ENCODE peak calls at places on chromosome 9, in five cellular contexts. F is nephron progenitor cell, O is WERI-Rb-1, P is psoas muscle, Q is heart left ventricle. A is an unnamed sample.

GRCh38 chr9:123343428-123344272 is 12.3 kb upstream of the CRB2 start:
- DNase-seq in F (no peak), O (no peak), P (no peak), Q (no peak), A (no peak)

GRCh38 chr9:12722131-12722530 is 28.9 kb downstream of the TYRP1 start:
- DNase-seq in F (no peak), O (no peak), P (no peak), Q (no peak), A (no peak)

GRCh38 chr9:18256574-18256973 is 217.4 kb upstream of the ADAMTSL1 start:
- DNase-seq in F (peak; percentile 21), O (no peak), P (no peak), Q (no peak), A (peak; percentile 18)

GRCh38 chr9:81074261-81074660 is 615.1 kb downstream of the TLE1 start:
- DNase-seq in F (no peak), O (no peak), P (no peak), Q (no peak), A (no peak)

GRCh38 chr9:90801507-90802289 is at the start of gene SYK:
- DNase-seq in F (peak; percentile 57), O (peak; percentile 35), P (peak; percentile 77), Q (peak; percentile 66), A (no peak)

GRCh38 chr9:133121200-133122166 is at the start of gene RALGDS:
- DNase-seq in F (peak; percentile 95), O (peak; percentile 92), P (peak; percentile 94), Q (peak; percentile 90), A (peak; percentile 77)

GRCh38 chr9:133425049-133425632 is 3.0 kb downstream of the ADAMTS13 start:
- DNase-seq in F (no peak), O (no peak), P (no peak), Q (no peak), A (no peak)

GRCh38 chr9:81351166-81351565 is 338.2 kb downstream of the TLE1 start:
- DNase-seq in F (no peak), O (no peak), P (no peak), Q (no peak), A (no peak)

GRCh38 chr9:28073278-28073677 is 500.0 kb upstream of the C9orf72 start:
- DNase-seq in F (peak; percentile 40), O (peak; percentile 48), P (no peak), Q (no peak), A (no peak)

GRCh38 chr9:91179237-91180138 is 182.2 kb downstream of the AUH start:
- DNase-seq in F (no peak), O (no peak), P (no peak), Q (no peak), A (no peak)

GRCh38 chr9:114888599-114888998 is 41.8 kb downstream of the TNFSF8 start:
- DNase-seq in F (peak; percentile 11), O (no peak), P (no peak), Q (no peak), A (no peak)

GRCh38 chr9:93164085-93164484 is 19.9 kb upstream of the WNK2 start:
- DNase-seq in F (no peak), O (no peak), P (no peak), Q (no peak), A (no peak)

GRCh38 chr9:35689601-35690446 is at the start of gene TPM2:
- DNase-seq in F (peak; percentile 64), O (no peak), P (peak; percentile 90), Q (peak; percentile 91), A (no peak)

GRCh38 chr9:133163559-133164208 is at the start of gene GBGT1:
- DNase-seq in F (peak; percentile 90), O (no peak), P (peak; percentile 82), Q (peak; percentile 79), A (peak; percentile 77)

GRCh38 chr9:79769476-79770275 is 197.9 kb downstream of the TLE4 start:
- DNase-seq in F (no peak), O (no peak), P (no peak), Q (no peak), A (no peak)

GRCh38 chr9:133874061-133874638 is 118.0 kb downstream of the VAV2 start:
- DNase-seq in F (no peak), O (peak; percentile 74), P (no peak), Q (no peak), A (no peak)

GRCh38 chr9:126613656-126614055 is at the start of gene LMX1B:
- DNase-seq in F (peak; percentile 76), O (peak; percentile 73), P (peak; percentile 77), Q (peak; percentile 61), A (peak; percentile 44)

GRCh38 chr9:72038890-72039410 is 21.5 kb downstream of the C9orf57 start:
- DNase-seq in F (peak; percentile 84), O (peak; percentile 78), P (peak; percentile 77), Q (peak; percentile 72), A (peak; percentile 76)

GRCh38 chr9:121637441-121638222 is 13.8 kb upstream of the DAB2IP start:
- DNase-seq in F (no peak), O (no peak), P (peak; percentile 75), Q (peak; percentile 36), A (no peak)

A was measured in SK-N-DZ.